ENCODE peak calls at places on chromosomes 4 and X, in eight cellular contexts. One of them, this sample, is unnamed.

GRCh38 chrX:102934624-102935023 is 2.4 kb upstream of the RAB40AL start:
- DNase-seq in activated B cell treated with CpG ODN at 0.5 μM for 24 hours: no peak
- DNase-seq in NCI-H82: peak
- DNase-seq in ACHN: peak
- DNase-seq in Calu3: peak
- DNase-seq in kidney epithelial cell: no peak
- DNase-seq in cardiac muscle cell: no peak
- DNase-seq in GM13977: peak
- DNase-seq in this sample: no peak

GRCh38 chrX:8579602-8580001 is 115.0 kb downstream of the VCX3B start:
- DNase-seq in NCI-H82: peak
- DNase-seq in ACHN: no peak
- DNase-seq in cardiac muscle cell: no peak
- DNase-seq in activated B cell treated with CpG ODN at 0.5 μM for 24 hours: no peak
- DNase-seq in GM13977: no peak
- DNase-seq in Calu3: no peak
- DNase-seq in kidney epithelial cell: no peak
- DNase-seq in this sample: peak

GRCh38 chr4:128322986-128323385 is 35.4 kb upstream of the PGRMC2 start:
- DNase-seq in kidney epithelial cell: peak
- DNase-seq in cardiac muscle cell: no peak
- DNase-seq in NCI-H82: no peak
- DNase-seq in GM13977: no peak
- DNase-seq in activated B cell treated with CpG ODN at 0.5 μM for 24 hours: no peak
- DNase-seq in Calu3: peak
- DNase-seq in ACHN: peak
- DNase-seq in this sample: no peak

GRCh38 chr4:113738251-113738650 is 23.3 kb downstream of the CAMK2D start:
- DNase-seq in GM13977: no peak
- DNase-seq in kidney epithelial cell: no peak
- DNase-seq in ACHN: no peak
- DNase-seq in activated B cell treated with CpG ODN at 0.5 μM for 24 hours: no peak
- DNase-seq in cardiac muscle cell: no peak
- DNase-seq in NCI-H82: no peak
- DNase-seq in Calu3: no peak
- DNase-seq in this sample: no peak

GRCh38 chr4:66577922-66578321 is 907.6 kb upstream of the EPHA5 start:
- DNase-seq in activated B cell treated with CpG ODN at 0.5 μM for 24 hours: no peak
- DNase-seq in Calu3: no peak
- DNase-seq in NCI-H82: no peak
- DNase-seq in GM13977: no peak
- DNase-seq in cardiac muscle cell: no peak
- DNase-seq in ACHN: no peak
- DNase-seq in kidney epithelial cell: no peak
- DNase-seq in this sample: no peak

GRCh38 chr4:100190643-100191600 is 654 bp upstream of the DDIT4L start:
- DNase-seq in activated B cell treated with CpG ODN at 0.5 μM for 24 hours: no peak
- DNase-seq in ACHN: no peak
- DNase-seq in kidney epithelial cell: no peak
- DNase-seq in cardiac muscle cell: peak
- DNase-seq in GM13977: no peak
- DNase-seq in Calu3: no peak
- DNase-seq in NCI-H82: peak
- DNase-seq in this sample: no peak

GRCh38 chr4:90209922-90210321 is 82.7 kb downstream of the CCSER1 start:
- DNase-seq in Calu3: no peak
- DNase-seq in cardiac muscle cell: no peak
- DNase-seq in NCI-H82: no peak
- DNase-seq in GM13977: no peak
- DNase-seq in kidney epithelial cell: no peak
- DNase-seq in activated B cell treated with CpG ODN at 0.5 μM for 24 hours: no peak
- DNase-seq in ACHN: no peak
- DNase-seq in this sample: no peak

GRCh38 chrX:15744181-15744867 is 6.3 kb downstream of the CA5B start:
- DNase-seq in activated B cell treated with CpG ODN at 0.5 μM for 24 hours: no peak
- DNase-seq in cardiac muscle cell: no peak
- DNase-seq in ACHN: no peak
- DNase-seq in GM13977: no peak
- DNase-seq in Calu3: no peak
- DNase-seq in kidney epithelial cell: no peak
- DNase-seq in NCI-H82: no peak
- DNase-seq in this sample: no peak

GRCh38 chr4:184117662-184118199 is 99.9 kb downstream of the ENPP6 start:
- DNase-seq in activated B cell treated with CpG ODN at 0.5 μM for 24 hours: no peak
- DNase-seq in ACHN: no peak
- DNase-seq in Calu3: no peak
- DNase-seq in kidney epithelial cell: no peak
- DNase-seq in GM13977: no peak
- DNase-seq in cardiac muscle cell: no peak
- DNase-seq in NCI-H82: no peak
- DNase-seq in this sample: no peak

GRCh38 chr4:10879411-10880110 is 195.0 kb upstream of the CLNK start:
- DNase-seq in Calu3: no peak
- DNase-seq in ACHN: no peak
- DNase-seq in cardiac muscle cell: no peak
- DNase-seq in kidney epithelial cell: no peak
- DNase-seq in NCI-H82: no peak
- DNase-seq in GM13977: no peak
- DNase-seq in activated B cell treated with CpG ODN at 0.5 μM for 24 hours: no peak
- DNase-seq in this sample: no peak

GRCh38 chr4:82611982-82612381 is 50.2 kb upstream of the TMEM150C start:
- DNase-seq in kidney epithelial cell: no peak
- DNase-seq in Calu3: no peak
- DNase-seq in ACHN: no peak
- DNase-seq in cardiac muscle cell: no peak
- DNase-seq in activated B cell treated with CpG ODN at 0.5 μM for 24 hours: no peak
- DNase-seq in GM13977: no peak
- DNase-seq in NCI-H82: no peak
- DNase-seq in this sample: no peak

GRCh38 chrX:17553451-17553850 is 178.5 kb downstream of the NHS start:
- DNase-seq in GM13977: no peak
- DNase-seq in activated B cell treated with CpG ODN at 0.5 μM for 24 hours: no peak
- DNase-seq in Calu3: peak
- DNase-seq in kidney epithelial cell: no peak
- DNase-seq in NCI-H82: no peak
- DNase-seq in cardiac muscle cell: no peak
- DNase-seq in ACHN: peak
- DNase-seq in this sample: no peak

GRCh38 chrX:110750526-110751189 is 45.0 kb downstream of the CHRDL1 start:
- DNase-seq in Calu3: no peak
- DNase-seq in kidney epithelial cell: no peak
- DNase-seq in activated B cell treated with CpG ODN at 0.5 μM for 24 hours: no peak
- DNase-seq in NCI-H82: no peak
- DNase-seq in ACHN: no peak
- DNase-seq in cardiac muscle cell: no peak
- DNase-seq in GM13977: no peak
- DNase-seq in this sample: no peak

GRCh38 chrX:79065696-79066095 is 78.8 kb upstream of the GPR174 start:
- DNase-seq in activated B cell treated with CpG ODN at 0.5 μM for 24 hours: peak
- DNase-seq in cardiac muscle cell: no peak
- DNase-seq in NCI-H82: no peak
- DNase-seq in Calu3: no peak
- DNase-seq in ACHN: no peak
- DNase-seq in kidney epithelial cell: no peak
- DNase-seq in GM13977: no peak
- DNase-seq in this sample: no peak

GRCh38 chr4:102632236-102632635 is 128.5 kb downstream of the MANBA start:
- DNase-seq in kidney epithelial cell: no peak
- DNase-seq in GM13977: no peak
- DNase-seq in NCI-H82: no peak
- DNase-seq in cardiac muscle cell: no peak
- DNase-seq in activated B cell treated with CpG ODN at 0.5 μM for 24 hours: no peak
- DNase-seq in Calu3: no peak
- DNase-seq in ACHN: no peak
- DNase-seq in this sample: no peak

GRCh38 chrX:19443886-19444530 is 71.3 kb downstream of the MAP3K15 start:
- DNase-seq in kidney epithelial cell: no peak
- DNase-seq in NCI-H82: peak
- DNase-seq in activated B cell treated with CpG ODN at 0.5 μM for 24 hours: no peak
- DNase-seq in ACHN: no peak
- DNase-seq in cardiac muscle cell: no peak
- DNase-seq in Calu3: no peak
- DNase-seq in GM13977: no peak
- DNase-seq in this sample: no peak

GRCh38 chr4:111675746-111676145 is 469.5 kb upstream of the FAM241A start:
- DNase-seq in kidney epithelial cell: no peak
- DNase-seq in Calu3: no peak
- DNase-seq in activated B cell treated with CpG ODN at 0.5 μM for 24 hours: no peak
- DNase-seq in NCI-H82: no peak
- DNase-seq in cardiac muscle cell: no peak
- DNase-seq in ACHN: no peak
- DNase-seq in GM13977: no peak
- DNase-seq in this sample: no peak

GRCh38 chr4:172857026-172857425 is 311.6 kb upstream of the GALNT7 start:
- DNase-seq in ACHN: no peak
- DNase-seq in cardiac muscle cell: no peak
- DNase-seq in kidney epithelial cell: no peak
- DNase-seq in GM13977: no peak
- DNase-seq in Calu3: no peak
- DNase-seq in activated B cell treated with CpG ODN at 0.5 μM for 24 hours: no peak
- DNase-seq in NCI-H82: peak
- DNase-seq in this sample: no peak

GRCh38 chr4:10605746-10606482 is 78.7 kb downstream of the CLNK start:
- DNase-seq in activated B cell treated with CpG ODN at 0.5 μM for 24 hours: no peak
- DNase-seq in cardiac muscle cell: no peak
- DNase-seq in kidney epithelial cell: peak
- DNase-seq in Calu3: peak
- DNase-seq in NCI-H82: no peak
- DNase-seq in ACHN: peak
- DNase-seq in GM13977: no peak
- DNase-seq in this sample: no peak

GRCh38 chr4:113336556-113336955 is 287.1 kb downstream of the ANK2 start:
- DNase-seq in GM13977: no peak
- DNase-seq in kidney epithelial cell: no peak
- DNase-seq in cardiac muscle cell: no peak
- DNase-seq in NCI-H82: no peak
- DNase-seq in ACHN: no peak
- DNase-seq in activated B cell treated with CpG ODN at 0.5 μM for 24 hours: no peak
- DNase-seq in Calu3: no peak
- DNase-seq in this sample: no peak

GRCh38 chr4:85039526-85039925 is 73.0 kb upstream of the WDFY3 start:
- DNase-seq in NCI-H82: no peak
- DNase-seq in Calu3: peak
- DNase-seq in GM13977: no peak
- DNase-seq in activated B cell treated with CpG ODN at 0.5 μM for 24 hours: no peak
- DNase-seq in ACHN: peak
- DNase-seq in kidney epithelial cell: peak
- DNase-seq in cardiac muscle cell: no peak
- DNase-seq in this sample: no peak

GRCh38 chrX:10356979-10357378 is 200.2 kb downstream of the CLCN4 start:
- DNase-seq in kidney epithelial cell: no peak
- DNase-seq in activated B cell treated with CpG ODN at 0.5 μM for 24 hours: no peak
- DNase-seq in NCI-H82: no peak
- DNase-seq in GM13977: no peak
- DNase-seq in cardiac muscle cell: no peak
- DNase-seq in ACHN: no peak
- DNase-seq in Calu3: no peak
- DNase-seq in this sample: no peak

GRCh38 chrX:129347291-129347690 is 176.0 kb downstream of the SMARCA1 start:
- DNase-seq in kidney epithelial cell: no peak
- DNase-seq in ACHN: no peak
- DNase-seq in activated B cell treated with CpG ODN at 0.5 μM for 24 hours: no peak
- DNase-seq in GM13977: no peak
- DNase-seq in cardiac muscle cell: no peak
- DNase-seq in NCI-H82: no peak
- DNase-seq in Calu3: no peak
- DNase-seq in this sample: no peak

GRCh38 chrX:154030266-154030665 is 10.6 kb upstream of the IRAK1 start:
- DNase-seq in ACHN: no peak
- DNase-seq in GM13977: no peak
- DNase-seq in cardiac muscle cell: no peak
- DNase-seq in kidney epithelial cell: no peak
- DNase-seq in Calu3: no peak
- DNase-seq in activated B cell treated with CpG ODN at 0.5 μM for 24 hours: no peak
- DNase-seq in NCI-H82: no peak
- DNase-seq in this sample: no peak

GRCh38 chr4:96193061-96193460 is 353.2 kb downstream of the PDHA2 start:
- DNase-seq in NCI-H82: no peak
- DNase-seq in activated B cell treated with CpG ODN at 0.5 μM for 24 hours: no peak
- DNase-seq in Calu3: no peak
- DNase-seq in GM13977: no peak
- DNase-seq in cardiac muscle cell: no peak
- DNase-seq in ACHN: no peak
- DNase-seq in kidney epithelial cell: peak
- DNase-seq in this sample: no peak

GRCh38 chrX:102516314-102516936 is at the start of gene TMSB15A:
- DNase-seq in activated B cell treated with CpG ODN at 0.5 μM for 24 hours: peak
- DNase-seq in cardiac muscle cell: peak
- DNase-seq in kidney epithelial cell: no peak
- DNase-seq in Calu3: peak
- DNase-seq in NCI-H82: peak
- DNase-seq in GM13977: peak
- DNase-seq in ACHN: peak
- DNase-seq in this sample: peak

GRCh38 chrX:8815460-8816065 is 14.4 kb upstream of the FAM9A start:
- DNase-seq in NCI-H82: peak
- DNase-seq in kidney epithelial cell: no peak
- DNase-seq in Calu3: peak
- DNase-seq in activated B cell treated with CpG ODN at 0.5 μM for 24 hours: no peak
- DNase-seq in ACHN: peak
- DNase-seq in GM13977: peak
- DNase-seq in cardiac muscle cell: peak
- DNase-seq in this sample: peak

GRCh38 chrX:151828434-151829080 is 84.1 kb upstream of the MAGEA4 start:
- DNase-seq in ACHN: no peak
- DNase-seq in GM13977: no peak
- DNase-seq in NCI-H82: no peak
- DNase-seq in cardiac muscle cell: no peak
- DNase-seq in activated B cell treated with CpG ODN at 0.5 μM for 24 hours: no peak
- DNase-seq in Calu3: no peak
- DNase-seq in kidney epithelial cell: no peak
- DNase-seq in this sample: no peak

GRCh38 chrX:39705299-39705698 is 392.5 kb downstream of the BCOR start:
- DNase-seq in kidney epithelial cell: peak
- DNase-seq in cardiac muscle cell: no peak
- DNase-seq in Calu3: peak
- DNase-seq in ACHN: peak
- DNase-seq in NCI-H82: peak
- DNase-seq in activated B cell treated with CpG ODN at 0.5 μM for 24 hours: no peak
- DNase-seq in GM13977: no peak
- DNase-seq in this sample: peak

GRCh38 chr4:158850800-158851644 is 82.2 kb downstream of the FNIP2 start:
- DNase-seq in GM13977: peak
- DNase-seq in kidney epithelial cell: no peak
- DNase-seq in NCI-H82: peak
- DNase-seq in Calu3: no peak
- DNase-seq in ACHN: peak
- DNase-seq in activated B cell treated with CpG ODN at 0.5 μM for 24 hours: no peak
- DNase-seq in cardiac muscle cell: peak
- DNase-seq in this sample: no peak

This sample was measured in DMS 273 treated with DMSO at 0.1 percent for 48 hours.